ENCODE peak calls at places on chromosomes 12 and 14, in five cellular contexts. J is GM06990; D is D341Med; V is WERI-Rb-1; N is stimulated activated CD4-positive, alpha-beta T cell treated with anti-CD3 and anti-CD28 coated beads, Interleukin-12 subunit alpha, Interleukin-12 subunit beta, amount 100 ng/mL, for 4 hours. H is an unnamed sample.

GRCh38 chr12:84874125-84874824 is 38.3 kb downstream of the SLC6A15 start:
- DNase-seq in J (no peak), N (no peak), V (no peak), D (peak; percentile 41), H (no peak)

GRCh38 chr12:124030510-124030909 is 57.5 kb downstream of the ZNF664 start:
- DNase-seq in J (no peak), V (no peak), N (no peak), D (no peak), H (no peak)

GRCh38 chr12:26740991-26741390 is 92.0 kb downstream of the ITPR2 start:
- DNase-seq in J (no peak), D (peak; percentile 67), V (peak; percentile 87), N (no peak), H (no peak)

GRCh38 chr12:112353389-112353788 is 28.8 kb downstream of the HECTD4 start:
- DNase-seq in N (no peak), J (peak; percentile 31), V (no peak), D (no peak), H (no peak)

GRCh38 chr12:108355069-108355468 is 16.0 kb upstream of the CMKLR1 start:
- DNase-seq in N (no peak), V (no peak), J (no peak), D (no peak), H (no peak)

GRCh38 chr14:30194769-30195168 is 267.1 kb upstream of the PRKD1 start:
- DNase-seq in J (no peak), V (no peak), N (no peak), D (no peak), H (no peak)

GRCh38 chr12:110135012-110135411 is 10.9 kb downstream of the IFT81 start:
- DNase-seq in V (no peak), J (no peak), N (no peak), D (no peak), H (no peak)

GRCh38 chr14:32608880-32609279 is 279.8 kb downstream of the AKAP6 start:
- DNase-seq in D (no peak), J (no peak), V (no peak), N (no peak), H (no peak)

GRCh38 chr14:66601932-66602578 is 94.1 kb downstream of the GPHN start:
- DNase-seq in V (no peak), D (no peak), N (no peak), J (peak; percentile 36), H (no peak)

GRCh38 chr14:37515761-37516160 is 79.3 kb downstream of the FOXA1 start:
- DNase-seq in D (no peak), J (no peak), N (no peak), V (no peak), H (no peak)